ENCODE peak calls at places on chromosomes 16 and 17, in four cellular contexts. E is CD4-positive, alpha-beta T cell; X is heart right ventricle; R is B cell. M is an unnamed sample.

GRCh38 chr17:27562777-27563455 is 68.1 kb upstream of the LGALS9 start:
- DNase-seq in E (no peak), X (no peak), R (no peak), M (no peak)

GRCh38 chr17:17186051-17186450 is 20.1 kb downstream of the PLD6 start:
- DNase-seq in E (no peak), X (no peak), R (no peak), M (no peak)

GRCh38 chr17:826778-827177 is 44.6 kb downstream of the MRM3 start:
- DNase-seq in E (no peak), X (no peak), R (no peak), M (no peak)

GRCh38 chr16:4529085-4530060 is 9.2 kb downstream of the CDIP1 start:
- DNase-seq in E (no peak), X (no peak), R (no peak), M (no peak)

GRCh38 chr16:30997887-30998711 is 12.3 kb downstream of the STX1B start:
- DNase-seq in E (no peak), X (no peak), R (no peak), M (peak)

GRCh38 chr17:41424111-41424635 is at the start of gene KRT37:
- DNase-seq in E (no peak), X (no peak), R (no peak), M (no peak)

GRCh38 chr17:19268611-19269010 is 31.4 kb downstream of the EPN2 start:
- DNase-seq in E (no peak), X (no peak), R (no peak), M (no peak)

GRCh38 chr17:66652840-66653507 is 181.9 kb upstream of the CACNG5 start:
- DNase-seq in E (no peak), X (no peak), R (no peak), M (no peak)

DNA sequence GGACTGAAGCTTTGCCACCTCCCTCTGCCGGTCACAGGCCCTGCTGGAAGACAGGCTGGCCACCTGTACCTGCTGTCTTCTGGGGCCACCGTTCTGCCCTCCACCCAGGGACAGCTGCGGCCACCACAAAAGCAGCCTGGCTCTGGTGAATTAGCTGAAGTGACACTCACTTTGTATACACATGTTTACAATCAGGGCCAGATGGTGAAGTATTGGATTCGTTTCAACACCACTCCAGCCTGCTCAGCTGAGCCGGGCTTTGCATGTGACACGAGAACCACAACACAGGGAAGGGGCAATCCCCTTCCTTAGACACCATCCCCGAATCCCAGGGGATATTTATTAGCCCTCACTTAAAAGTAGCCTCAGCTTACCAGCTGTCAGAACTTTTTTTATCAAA is 191.5 kb upstream of the RPL38 start:
- DNase-seq in E (no peak), X (no peak), R (no peak), M (no peak)
- TF ChIP-seq CTCF in E (no peak), X (no peak), R (no peak), M (no peak)

GRCh38 chr16:89293276-89294143 is 76.0 kb downstream of the ZNF778 start:
- DNase-seq in E (no peak), X (no peak), R (no peak), M (no peak)
- TF ChIP-seq CTCF in E (no peak), X (no peak), R (no peak), M (no peak)

GRCh38 chr17:28993645-28994426 is 12.0 kb downstream of the SEZ6 start:
- DNase-seq in E (no peak), X (no peak), R (no peak), M (no peak)

GRCh38 chr17:28999216-28999615 is 6.6 kb downstream of the SEZ6 start:
- DNase-seq in E (no peak), X (no peak), R (no peak), M (no peak)

GRCh38 chr17:28993013-28993600 is 12.7 kb downstream of the SEZ6 start:
- DNase-seq in E (no peak), X (no peak), R (no peak), M (no peak)

GRCh38 chr17:28997811-28998210 is 8.0 kb downstream of the SEZ6 start:
- DNase-seq in E (no peak), X (no peak), R (no peak), M (no peak)

DNA sequence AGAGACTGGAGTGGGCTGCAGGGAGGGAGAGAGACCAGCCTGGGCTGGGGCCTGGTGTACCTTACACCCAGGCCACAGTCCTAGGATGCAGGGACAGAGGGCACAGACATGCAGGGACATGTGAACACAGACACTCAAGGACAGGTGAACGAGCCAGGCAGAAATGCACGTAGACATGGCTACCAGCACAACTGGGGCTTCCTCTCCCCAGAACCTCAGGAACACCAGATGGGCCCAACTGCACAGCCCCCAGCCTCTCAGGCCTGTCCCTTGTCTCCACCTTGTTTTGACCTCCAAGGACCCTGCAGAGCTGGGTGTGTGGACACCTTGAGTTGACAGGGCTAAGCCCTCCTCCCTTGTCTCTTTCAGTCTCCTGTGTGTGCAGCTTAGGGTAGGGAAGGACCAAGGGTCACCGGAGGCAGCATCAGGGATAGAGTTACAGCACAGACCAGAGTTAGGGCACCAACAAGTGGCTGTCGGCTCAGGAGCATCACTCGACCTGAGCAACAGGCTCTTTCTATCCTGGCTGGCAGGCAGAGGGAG is 9.2 kb downstream of the SEZ6 start:
- DNase-seq in E (no peak), X (no peak), R (no peak), M (no peak)
- TF ChIP-seq CTCF in E (no peak), X (no peak), R (no peak), M (no peak)

GRCh38 chr17:7777017-7777416 is 57.0 kb upstream of the KDM6B start:
- DNase-seq in E (no peak), X (no peak), R (no peak), M (no peak)

GRCh38 chr17:7781467-7781866 is 52.5 kb upstream of the KDM6B start:
- DNase-seq in E (no peak), X (no peak), R (no peak), M (no peak)

GRCh38 chr17:7786866-7787265 is 47.2 kb upstream of the KDM6B start:
- DNase-seq in E (no peak), X (no peak), R (no peak), M (no peak)

GRCh38 chr17:7780736-7781135 is 53.3 kb upstream of the KDM6B start:
- DNase-seq in E (no peak), X (no peak), R (no peak), M (no peak)

DNA sequence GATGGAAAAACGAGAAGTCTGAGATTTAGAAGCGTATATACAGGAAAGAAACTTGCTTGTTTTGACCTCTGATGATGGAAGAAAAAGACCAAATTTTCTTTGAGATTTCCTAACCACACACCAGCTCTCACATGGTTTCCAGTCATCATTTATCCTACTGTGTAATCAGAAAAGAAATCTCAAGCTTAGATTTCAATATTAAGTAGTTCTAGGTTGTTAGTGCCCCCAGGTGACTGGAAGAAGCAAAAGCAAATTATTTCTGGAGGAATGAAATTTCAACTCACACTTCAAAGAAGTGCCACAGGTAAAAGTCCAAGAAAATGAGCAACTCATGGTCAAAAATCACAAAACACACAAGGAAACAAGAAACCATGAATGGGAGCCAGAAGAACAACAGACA is 51.8 kb upstream of the KDM6B start:
- DNase-seq in E (no peak), X (no peak), R (no peak), M (no peak)
- TF ChIP-seq CTCF in E (no peak), X (no peak), R (no peak), M (no peak)

DNA sequence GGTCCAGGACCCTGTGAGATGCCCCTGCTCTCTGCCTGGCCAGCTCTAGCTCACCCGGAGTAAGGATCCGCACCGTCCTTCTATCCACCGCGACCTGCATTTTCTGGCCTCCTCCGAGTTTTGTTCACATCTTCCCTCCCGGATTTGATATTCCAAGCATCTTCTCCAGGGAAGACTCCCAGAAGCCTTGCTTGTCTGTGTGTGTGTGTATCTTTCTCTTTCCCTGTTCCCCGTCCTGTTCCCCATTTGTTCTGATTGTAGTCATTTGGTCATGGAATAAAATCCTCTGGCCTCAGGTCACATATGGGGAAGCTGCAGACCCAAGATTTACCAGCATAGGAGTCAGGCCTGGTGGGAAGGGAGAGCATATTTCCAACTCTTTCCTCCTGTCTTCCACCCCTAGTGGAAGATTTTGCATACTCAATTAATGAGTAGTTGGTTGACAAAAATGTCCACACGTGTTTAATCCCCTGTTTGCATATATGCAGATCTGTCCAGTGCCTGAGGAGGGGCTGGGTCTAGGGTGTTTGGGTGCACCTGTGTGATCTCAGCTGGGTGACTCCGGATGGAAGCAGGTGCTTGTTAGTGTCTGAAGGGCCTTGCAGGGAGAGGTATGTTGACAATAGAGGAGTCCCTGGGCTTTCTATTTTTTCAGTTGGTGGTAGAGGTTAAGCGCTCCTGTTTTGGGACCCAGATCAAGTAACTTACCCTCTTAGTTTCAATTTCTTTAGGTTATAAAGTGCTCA is 1.9 kb downstream of the PRAC1 start:
- DNase-seq in E (no peak), X (no peak), R (no peak), M (no peak)
- TF ChIP-seq CTCF in E (no peak), X (no peak), R (no peak), M (no peak)

DNA sequence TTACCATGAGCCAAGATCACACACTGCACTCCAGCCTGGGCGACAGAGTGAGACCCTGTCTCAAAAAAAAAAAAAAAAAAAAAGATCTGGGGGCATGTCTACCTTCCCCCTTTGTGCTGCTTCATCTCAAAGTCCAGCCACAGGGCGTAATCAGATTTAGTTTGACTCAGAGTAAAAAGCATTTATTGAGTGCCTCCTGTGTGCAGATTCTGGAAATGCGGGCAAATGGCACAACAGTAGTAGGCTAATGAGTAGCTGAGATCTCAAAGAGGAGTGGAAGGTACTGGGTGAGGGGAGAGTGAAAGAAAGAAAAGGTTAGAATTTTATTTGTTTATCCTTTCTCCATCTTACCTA is 9.1 kb upstream of the NR1D1 start:
- DNase-seq in E (no peak), X (no peak), R (no peak), M (no peak)
- TF ChIP-seq CTCF in E (no peak), X (no peak), R (no peak), M (no peak)

GRCh38 chr17:60392042-60392844 is at the start of gene USP32:
- DNase-seq in E (peak), X (peak), R (peak), M (peak)
- TF ChIP-seq CTCF in E (peak), X (peak), R (no peak), M (no peak)

GRCh38 chr17:67944035-67944434 is 52.2 kb downstream of the C17orf58 start:
- DNase-seq in E (no peak), X (no peak), R (no peak), M (no peak)

GRCh38 chr17:67947325-67947813 is 48.9 kb downstream of the C17orf58 start:
- DNase-seq in E (no peak), X (no peak), R (no peak), M (no peak)

GRCh38 chr17:67942810-67943209 is 53.5 kb downstream of the C17orf58 start:
- DNase-seq in E (no peak), X (no peak), R (no peak), M (no peak)
- TF ChIP-seq CTCF in E (peak), X (peak), R (peak), M (no peak)

GRCh38 chr16:67388591-67388990 is 4.7 kb downstream of the TPPP3 start:
- DNase-seq in E (no peak), X (no peak), R (no peak), M (no peak)

GRCh38 chr16:67390816-67391423 is 2.4 kb downstream of the TPPP3 start:
- DNase-seq in E (no peak), X (no peak), R (no peak), M (no peak)

GRCh38 chr16:67391424-67392300 is 1.6 kb downstream of the TPPP3 start:
- DNase-seq in E (no peak), X (peak), R (no peak), M (no peak)

GRCh38 chr16:67388191-67388590 is 5.1 kb downstream of the TPPP3 start:
- DNase-seq in E (no peak), X (no peak), R (no peak), M (no peak)

DNA sequence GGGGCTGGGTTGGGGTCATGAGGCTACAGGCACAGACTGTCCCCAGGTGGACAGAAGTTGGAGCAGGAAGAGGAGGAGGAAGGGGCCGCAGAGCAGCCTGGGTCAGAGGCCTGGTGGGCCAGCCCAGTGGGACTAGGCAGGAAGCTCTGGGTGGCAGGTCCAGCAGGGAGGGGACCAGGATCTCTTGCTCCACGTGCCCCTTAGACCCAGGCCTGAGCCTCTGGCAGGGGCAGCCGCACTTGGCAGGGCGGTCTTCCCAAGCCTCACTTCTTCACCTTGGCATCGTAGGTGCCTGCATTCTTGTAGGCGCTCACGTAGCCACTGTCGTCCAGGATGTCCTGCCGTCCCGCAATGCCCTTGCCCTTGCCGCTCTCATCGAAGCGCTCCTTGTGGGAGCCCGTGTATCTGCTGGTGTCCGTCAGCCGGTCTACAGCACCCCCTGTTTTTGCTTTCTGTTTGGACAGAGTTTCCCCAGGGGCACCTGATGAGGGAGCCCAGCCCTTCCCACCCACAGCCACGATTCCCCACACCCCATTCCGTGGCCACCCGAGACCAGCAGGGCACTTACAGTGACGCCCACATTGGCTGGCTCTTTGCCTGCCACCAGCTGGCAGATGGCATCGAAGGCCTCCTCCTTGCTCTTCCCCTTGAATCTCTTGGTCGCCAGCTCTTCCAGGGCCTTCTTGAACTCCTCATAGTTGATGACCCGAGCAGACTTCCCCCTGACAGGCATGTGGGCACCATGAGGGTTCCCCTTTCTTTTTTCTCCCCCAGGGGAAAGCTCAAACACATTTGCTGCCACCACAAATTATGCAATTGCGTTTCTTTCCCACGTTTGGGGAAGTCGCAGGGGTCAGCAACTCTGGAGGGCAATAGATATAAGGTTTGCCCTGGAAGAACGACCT is 3.1 kb downstream of the TPPP3 start:
- DNase-seq in E (no peak), X (peak), R (no peak), M (no peak)
- TF ChIP-seq CTCF in E (no peak), X (no peak), R (no peak), M (no peak)

GRCh38 chr16:20906225-20906870 is 5.8 kb downstream of the LYRM1 start:
- DNase-seq in E (no peak), X (no peak), R (no peak), M (no peak)
- TF ChIP-seq CTCF in E (no peak), X (no peak), R (no peak), M (no peak)